ENCODE peak calls at places on chromosomes 12 and 14, in six cellular contexts. A is frontal cortex, C is A549, F is choroid plexus epithelial cell, Y is GM06990, M is globus pallidus. Q is an unnamed sample.

GRCh38 chr12:121494093-121494787 is 86.6 kb downstream of the KDM2B start:
- DNase-seq in A (no peak), F (peak), C (peak), Y (no peak), M (no peak), Q (peak)

GRCh38 chr14:61588419-61588901 is 106.9 kb upstream of the HIF1A start:
- DNase-seq in M (no peak), Y (no peak), F (peak), C (no peak), A (no peak), Q (no peak)

GRCh38 chr12:85955127-85955526 is 81.0 kb downstream of the NTS start:
- DNase-seq in C (no peak), M (no peak), A (peak), F (peak), Y (no peak), Q (no peak)

GRCh38 chr12:94282675-94283074 is 134.3 kb downstream of the PLXNC1 start:
- DNase-seq in Y (no peak), C (no peak), M (no peak), A (no peak), F (peak), Q (no peak)

GRCh38 chr14:85702937-85703336 is 173.0 kb downstream of the FLRT2 start:
- DNase-seq in F (peak), A (no peak), M (no peak), C (no peak), Y (no peak), Q (no peak)

GRCh38 chr14:49882826-49883694 is 9.8 kb upstream of the ARF6 start:
- DNase-seq in C (no peak), Y (no peak), A (no peak), M (no peak), F (peak), Q (no peak)

GRCh38 chr12:288687-289086 is 26.1 kb upstream of the SLC6A13 start:
- DNase-seq in M (no peak), Y (no peak), C (peak), F (peak), A (no peak), Q (no peak)

GRCh38 chr12:1457901-1458300 is 136.5 kb downstream of the FBXL14 start:
- DNase-seq in F (peak), C (no peak), A (no peak), M (no peak), Y (no peak), Q (no peak)

GRCh38 chr14:103889313-103890051 is 38.8 kb upstream of the TDRD9 start:
- DNase-seq in C (no peak), F (peak), M (no peak), A (no peak), Y (no peak), Q (no peak)

GRCh38 chr14:68403191-68403781 is 389.6 kb downstream of the ZFP36L1 start:
- DNase-seq in C (no peak), F (peak), A (no peak), Y (no peak), M (no peak), Q (no peak)

GRCh38 chr12:69350777-69351176 is 2.6 kb downstream of the LYZ start:
- DNase-seq in M (no peak), Y (no peak), A (no peak), C (no peak), F (no peak), Q (no peak)

GRCh38 chr12:74890237-74890599 is 319.4 kb downstream of the KCNC2 start:
- DNase-seq in C (peak), A (no peak), M (no peak), Y (no peak), F (peak), Q (no peak)

GRCh38 chr12:71594214-71594948 is 69.3 kb downstream of the ZFC3H1 start:
- DNase-seq in Y (no peak), A (no peak), F (peak), M (no peak), C (peak), Q (no peak)

GRCh38 chr14:66288511-66288910 is 197.7 kb upstream of the CCDC196 start:
- DNase-seq in C (no peak), Y (no peak), A (no peak), M (no peak), F (no peak), Q (no peak)

GRCh38 chr14:105326891-105327694 is 12.5 kb downstream of the PACS2 start:
- DNase-seq in Y (no peak), F (no peak), C (no peak), M (no peak), A (no peak), Q (no peak)

GRCh38 chr14:100546051-100546443 is 41.2 kb downstream of the BEGAIN start:
- DNase-seq in Y (no peak), F (no peak), A (no peak), C (no peak), M (no peak), Q (no peak)

GRCh38 chr12:48681416-48681737 is 661 bp downstream of the KANSL2 start:
- DNase-seq in C (peak), Y (no peak), A (peak), M (peak), F (peak), Q (no peak)

GRCh38 chr12:69070319-69071090 is 137.5 kb upstream of the CPM start:
- DNase-seq in F (peak), A (peak), C (peak), M (peak), Y (no peak), Q (peak)

GRCh38 chr12:104329697-104330096 is 26.2 kb downstream of the EID3 start:
- DNase-seq in F (no peak), Y (no peak), C (no peak), M (no peak), A (no peak), Q (no peak)

GRCh38 chr12:52627395-52628110 is 9.2 kb upstream of the KRT73 start:
- DNase-seq in A (no peak), M (no peak), F (no peak), C (no peak), Y (no peak), Q (no peak)

GRCh38 chr12:68451261-68452091 is 119.3 kb upstream of the MDM1 start:
- DNase-seq in Y (peak), C (no peak), F (peak), A (no peak), M (peak), Q (no peak)

GRCh38 chr14:90362558-90362896 is 30.8 kb upstream of the NRDE2 start:
- DNase-seq in Y (no peak), F (no peak), A (no peak), C (no peak), M (no peak), Q (no peak)

GRCh38 chr14:104953896-104954656 is 24.1 kb downstream of the AHNAK2 start:
- DNase-seq in C (no peak), Y (no peak), A (no peak), F (no peak), M (no peak), Q (no peak)

GRCh38 chr12:105262461-105263184 is 26.6 kb upstream of the APPL2 start:
- DNase-seq in A (no peak), Y (no peak), C (no peak), F (peak), M (no peak), Q (no peak)

Q was measured in neural crest cell.